ENCODE peak calls at places on chromosome 5, in nine cellular contexts. B, Y, G, D, L, P, R, A and O are unnamed samples.

GRCh38 chr5:39062530-39062929 is 11.7 kb downstream of the RICTOR start:
- DNase-seq in B (no peak), Y (no peak), G (no peak), D (no peak), L (no peak), P (no peak), R (no peak), A (no peak), O (no peak)

GRCh38 chr5:150105898-150106615 is 19.7 kb upstream of the CSF1R start:
- DNase-seq in B (no peak), Y (no peak), G (no peak), D (no peak), L (no peak), P (no peak), R (no peak), A (no peak), O (no peak)

GRCh38 chr5:109695005-109695926 is 5.5 kb downstream of the MAN2A1 start:
- DNase-seq in B (no peak), Y (no peak), G (no peak), D (no peak), L (no peak), P (no peak), R (no peak), A (no peak), O (no peak)

GRCh38 chr5:79966479-79966878 is 24.6 kb downstream of the MTX3 start:
- DNase-seq in B (no peak), Y (no peak), G (no peak), D (no peak), L (no peak), P (no peak), R (no peak), A (no peak), O (no peak)

GRCh38 chr5:143588933-143589662 is 185.6 kb upstream of the NR3C1 start:
- DNase-seq in B (no peak), Y (no peak), G (no peak), D (no peak), L (no peak), P (no peak), R (no peak), A (no peak), O (no peak)

GRCh38 chr5:173094012-173094661 is 38.0 kb downstream of the CREBRF start:
- DNase-seq in B (no peak), Y (no peak), G (peak; percentile 26), D (no peak), L (no peak), P (no peak), R (no peak), A (peak; percentile 14), O (no peak)

GRCh38 chr5:96609369-96609768 is 52.8 kb upstream of the CAST start:
- DNase-seq in B (no peak), Y (no peak), G (no peak), D (no peak), L (no peak), P (no peak), R (no peak), A (no peak), O (no peak)

GRCh38 chr5:109612278-109612905 is 77.3 kb upstream of the MAN2A1 start:
- DNase-seq in B (peak; percentile 18), Y (no peak), G (no peak), D (no peak), L (no peak), P (no peak), R (no peak), A (no peak), O (no peak)

GRCh38 chr5:80114856-80115255 is 79.7 kb downstream of the THBS4 start:
- DNase-seq in B (no peak), Y (no peak), G (no peak), D (no peak), L (no peak), P (no peak), R (no peak), A (no peak), O (no peak)

GRCh38 chr5:38796000-38796738 is 49.6 kb upstream of the OSMR start:
- DNase-seq in B (no peak), Y (no peak), G (no peak), D (no peak), L (no peak), P (no peak), R (no peak), A (no peak), O (no peak)

GRCh38 chr5:151264113-151264512 is 11.1 kb downstream of the GM2A start:
- DNase-seq in B (peak; percentile 32), Y (no peak), G (no peak), D (no peak), L (no peak), P (no peak), R (peak; percentile 35), A (no peak), O (no peak)

GRCh38 chr5:167096816-167097215 is 1194.6 kb upstream of the WWC1 start:
- DNase-seq in B (no peak), Y (no peak), G (no peak), D (no peak), L (no peak), P (no peak), R (no peak), A (no peak), O (no peak)

GRCh38 chr5:168974081-168974480 is 326.9 kb downstream of the SLIT3 start:
- DNase-seq in B (no peak), Y (no peak), G (no peak), D (no peak), L (no peak), P (no peak), R (no peak), A (no peak), O (no peak)

GRCh38 chr5:134600600-134600999 is 32.0 kb downstream of the SAR1B start:
- DNase-seq in B (no peak), Y (no peak), G (no peak), D (no peak), L (no peak), P (no peak), R (no peak), A (peak; percentile 43), O (no peak)

GRCh38 chr5:11281842-11282241 is 520.8 kb upstream of the DAP start:
- DNase-seq in B (no peak), Y (no peak), G (no peak), D (no peak), L (no peak), P (no peak), R (no peak), A (no peak), O (no peak)

GRCh38 chr5:146516151-146516475 is at the start of gene GPR151:
- DNase-seq in B (no peak), Y (no peak), G (no peak), D (no peak), L (no peak), P (no peak), R (no peak), A (no peak), O (no peak)

GRCh38 chr5:145636396-145636795 is 198.7 kb downstream of the PRELID2 start:
- DNase-seq in B (no peak), Y (no peak), G (no peak), D (no peak), L (no peak), P (no peak), R (no peak), A (no peak), O (no peak)

GRCh38 chr5:41012318-41012717 is 58.8 kb downstream of the MROH2B start:
- DNase-seq in B (no peak), Y (no peak), G (no peak), D (no peak), L (no peak), P (no peak), R (no peak), A (no peak), O (no peak)

GRCh38 chr5:72018158-72018803 is 89.0 kb upstream of the MAP1B start:
- DNase-seq in B (peak; percentile 80), Y (peak; percentile 18), G (peak; percentile 27), D (no peak), L (no peak), P (peak; percentile 24), R (peak; percentile 62), A (no peak), O (peak; percentile 57)

GRCh38 chr5:113505181-113505580 is 8.3 kb upstream of the YTHDC2 start:
- DNase-seq in B (no peak), Y (no peak), G (no peak), D (no peak), L (no peak), P (no peak), R (no peak), A (no peak), O (no peak)

GRCh38 chr5:96079075-96079474 is 117.4 kb upstream of the ELL2 start:
- DNase-seq in B (no peak), Y (no peak), G (peak; percentile 87), D (no peak), L (no peak), P (no peak), R (no peak), A (peak; percentile 68), O (peak; percentile 83)

GRCh38 chr5:126188804-126189203 is 234.4 kb upstream of the GRAMD2B start:
- DNase-seq in B (no peak), Y (no peak), G (no peak), D (no peak), L (no peak), P (no peak), R (no peak), A (no peak), O (no peak)

GRCh38 chr5:158700231-158700996 is 399.3 kb downstream of the EBF1 start:
- DNase-seq in B (no peak), Y (no peak), G (no peak), D (no peak), L (no peak), P (no peak), R (no peak), A (no peak), O (no peak)

GRCh38 chr5:91528831-91529230 is 145.7 kb upstream of the ARRDC3 start:
- DNase-seq in B (no peak), Y (no peak), G (no peak), D (no peak), L (no peak), P (no peak), R (no peak), A (no peak), O (no peak)

GRCh38 chr5:157820593-157821252 is 38.2 kb downstream of the CLINT1 start:
- DNase-seq in B (peak; percentile 14), Y (no peak), G (peak; percentile 40), D (no peak), L (no peak), P (no peak), R (peak; percentile 52), A (peak; percentile 56), O (peak; percentile 26)

GRCh38 chr5:859798-860296 is 9.1 kb upstream of the ZDHHC11 start:
- DNase-seq in B (no peak), Y (no peak), G (no peak), D (no peak), L (no peak), P (no peak), R (no peak), A (no peak), O (no peak)

GRCh38 chr5:101102506-101102905 is 199.4 kb upstream of the ST8SIA4 start:
- DNase-seq in B (peak; percentile 20), Y (no peak), G (no peak), D (no peak), L (no peak), P (no peak), R (no peak), A (no peak), O (peak; percentile 15)

GRCh38 chr5:147455321-147455720 is 54.5 kb downstream of the DPYSL3 start:
- DNase-seq in B (no peak), Y (no peak), G (no peak), D (no peak), L (no peak), P (no peak), R (no peak), A (no peak), O (no peak)

GRCh38 chr5:129461816-129462396 is 1.8 kb downstream of the ADAMTS19 start:
- DNase-seq in B (no peak), Y (no peak), G (no peak), D (no peak), L (no peak), P (no peak), R (no peak), A (no peak), O (no peak)

GRCh38 chr5:143596500-143596820 is 193.0 kb upstream of the NR3C1 start:
- DNase-seq in B (no peak), Y (no peak), G (no peak), D (no peak), L (no peak), P (no peak), R (no peak), A (no peak), O (no peak)

GRCh38 chr5:77973253-77973609 is 197.1 kb upstream of the TBCA start:
- DNase-seq in B (peak; percentile 59), Y (no peak), G (no peak), D (no peak), L (no peak), P (no peak), R (no peak), A (no peak), O (no peak)